ENCODE peak calls at places on chromosomes 12 and 14, in eight cellular contexts. J, D, A, B, E, C, W and U are unnamed samples.

GRCh38 chr14:24232121-24232644 is at the start of gene NEDD8:
- DNase-seq in J (peak), D (peak), A (peak), B (peak), E (peak), C (peak), W (peak), U (peak)

GRCh38 chr14:25537846-25538455 is 488.0 kb upstream of the STXBP6 start:
- DNase-seq in J (no peak), D (no peak), A (no peak), B (no peak), E (no peak), C (no peak), W (peak), U (peak)

GRCh38 chr12:49416892-49417291 is 49.6 kb downstream of the SPATS2 start:
- DNase-seq in J (no peak), D (no peak), A (no peak), B (no peak), E (no peak), C (no peak), W (no peak), U (no peak)

GRCh38 chr12:121626853-121627623 is 708 bp downstream of the ORAI1 start:
- DNase-seq in J (peak), D (peak), A (peak), B (peak), E (peak), C (peak), W (peak), U (peak)

GRCh38 chr14:100106661-100107112 is 41.5 kb downstream of the EVL start:
- DNase-seq in J (no peak), D (no peak), A (peak), B (no peak), E (no peak), C (no peak), W (no peak), U (peak)

GRCh38 chr14:65000868-65001600 is 14.3 kb downstream of the FNTB start:
- DNase-seq in J (no peak), D (no peak), A (no peak), B (no peak), E (peak), C (no peak), W (no peak), U (no peak)

GRCh38 chr12:15757553-15758255 is 31.5 kb downstream of the EPS8 start:
- DNase-seq in J (no peak), D (peak), A (no peak), B (peak), E (peak), C (peak), W (peak), U (peak)

GRCh38 chr14:72524230-72524629 is 369.7 kb downstream of the DPF3 start:
- DNase-seq in J (no peak), D (no peak), A (no peak), B (no peak), E (no peak), C (no peak), W (no peak), U (no peak)

GRCh38 chr12:591167-591570 is 72.1 kb downstream of the NINJ2 start:
- DNase-seq in J (no peak), D (no peak), A (peak), B (no peak), E (no peak), C (no peak), W (no peak), U (no peak)

GRCh38 chr14:83164016-83164415 is 1630.4 kb upstream of the SEL1L start:
- DNase-seq in J (no peak), D (peak), A (no peak), B (peak), E (peak), C (no peak), W (no peak), U (peak)

GRCh38 chr12:123998344-123998941 is 25.4 kb downstream of the ZNF664 start:
- DNase-seq in J (no peak), D (peak), A (no peak), B (peak), E (peak), C (no peak), W (no peak), U (no peak)

GRCh38 chr14:104206281-104206904 is 68.0 kb downstream of the KIF26A start:
- DNase-seq in J (no peak), D (no peak), A (no peak), B (no peak), E (no peak), C (no peak), W (peak), U (no peak)

GRCh38 chr14:23061995-23062394 is 4.7 kb upstream of the CDH24 start:
- DNase-seq in J (peak), D (peak), A (peak), B (peak), E (peak), C (peak), W (peak), U (peak)

GRCh38 chr12:52310622-52311281 is 10.4 kb downstream of the KRT83 start:
- DNase-seq in J (no peak), D (no peak), A (no peak), B (no peak), E (peak), C (no peak), W (no peak), U (peak)

GRCh38 chr12:52307836-52308806 is 13.1 kb downstream of the KRT83 start:
- DNase-seq in J (peak), D (peak), A (peak), B (peak), E (peak), C (no peak), W (peak), U (peak)

GRCh38 chr12:52305921-52306705 is 14.8 kb upstream of the KRT81 start:
- DNase-seq in J (no peak), D (no peak), A (peak), B (no peak), E (no peak), C (no peak), W (no peak), U (no peak)

GRCh38 chr12:52311282-52311643 is 9.9 kb downstream of the KRT83 start:
- DNase-seq in J (peak), D (no peak), A (no peak), B (no peak), E (peak), C (no peak), W (no peak), U (no peak)

DNA sequence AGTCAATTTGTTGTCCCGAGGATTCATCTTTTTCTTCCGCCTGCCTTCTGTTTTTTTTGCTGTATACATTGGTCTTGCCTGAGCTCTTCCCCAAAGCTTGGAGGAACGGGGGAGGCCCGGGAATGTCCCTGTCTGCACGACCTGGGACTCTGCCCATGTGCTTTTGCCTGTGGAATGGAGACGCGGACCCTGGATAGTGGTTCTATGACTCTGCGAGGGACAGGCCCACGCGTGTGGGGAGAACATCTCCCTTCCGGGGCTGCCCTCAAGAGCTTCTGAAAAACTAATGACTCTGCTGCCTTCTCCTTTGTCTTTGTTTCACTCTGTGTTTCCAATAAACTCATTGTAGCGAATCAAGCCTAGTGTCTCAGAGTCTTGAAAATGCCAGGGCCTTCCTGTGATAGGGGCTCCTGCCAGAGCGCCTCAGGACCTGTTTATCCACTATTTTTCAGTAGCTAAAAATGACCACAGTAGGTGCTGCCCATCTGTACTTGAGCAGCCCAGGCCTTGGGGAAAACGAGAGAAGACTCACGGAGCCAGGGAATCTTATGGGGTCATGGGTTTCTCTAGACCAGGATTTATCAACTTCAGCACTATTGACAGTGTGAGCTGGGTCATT is 12.3 kb downstream of the KRT83 start:
- DNase-seq in J (no peak), D (no peak), A (no peak), B (no peak), E (no peak), C (no peak), W (no peak), U (no peak)
- H3K4me3 ChIP-seq in J (peak), D (peak), A (peak), B (peak), E (peak), C (no peak), W (peak), U (peak)

GRCh38 chr12:69879007-69879960 is 54.3 kb downstream of the MYRFL start:
- DNase-seq in J (peak), D (peak), A (no peak), B (peak), E (peak), C (peak), W (peak), U (peak)

GRCh38 chr12:69885656-69886055 is 60.6 kb downstream of the MYRFL start:
- DNase-seq in J (no peak), D (no peak), A (no peak), B (no peak), E (no peak), C (no peak), W (no peak), U (no peak)

GRCh38 chr12:69881771-69882170 is 56.7 kb downstream of the MYRFL start:
- DNase-seq in J (no peak), D (no peak), A (no peak), B (no peak), E (no peak), C (no peak), W (no peak), U (no peak)

GRCh38 chr12:69884386-69884785 is 59.4 kb downstream of the MYRFL start:
- DNase-seq in J (no peak), D (no peak), A (no peak), B (no peak), E (no peak), C (no peak), W (no peak), U (no peak)

DNA sequence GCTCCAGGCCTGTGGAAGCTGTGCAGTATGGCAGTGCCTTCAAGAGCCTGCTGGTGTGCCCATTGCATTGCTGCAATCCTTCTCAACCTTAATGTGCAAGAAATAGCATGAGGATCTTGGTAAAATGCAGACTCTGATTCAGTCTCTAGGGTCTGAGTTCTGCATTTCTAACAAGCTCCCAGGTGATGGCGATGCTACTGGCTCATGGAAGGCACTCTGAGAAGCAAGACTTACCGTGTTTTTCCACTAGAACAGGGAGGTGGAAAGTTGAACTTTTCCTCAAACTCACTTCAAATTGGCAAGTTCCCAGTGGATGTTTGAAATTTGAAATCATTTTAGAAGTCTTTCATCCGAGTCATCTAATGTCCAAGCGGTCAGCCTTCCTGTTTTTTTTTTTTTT is 55.5 kb downstream of the MYRFL start:
- DNase-seq in J (no peak), D (no peak), A (no peak), B (peak), E (peak), C (no peak), W (no peak), U (peak)
- TF ChIP-seq CTCF in J (no peak), D (no peak), A (no peak), B (no peak), E (peak), C (no peak), W (no peak), U (peak)

GRCh38 chr12:133227281-133227852 is 8.3 kb downstream of the ANHX start:
- DNase-seq in J (no peak), D (no peak), A (no peak), B (no peak), E (no peak), C (no peak), W (no peak), U (no peak)

GRCh38 chr12:133221241-133221640 is 14.4 kb downstream of the ANHX start:
- DNase-seq in J (no peak), D (no peak), A (no peak), B (no peak), E (no peak), C (no peak), W (no peak), U (no peak)

GRCh38 chr12:133226690-133227089 is 9.0 kb downstream of the ANHX start:
- DNase-seq in J (no peak), D (no peak), A (no peak), B (no peak), E (no peak), C (no peak), W (no peak), U (no peak)

GRCh38 chr12:133222211-133222610 is 13.5 kb downstream of the ANHX start:
- DNase-seq in J (no peak), D (no peak), A (no peak), B (no peak), E (no peak), C (no peak), W (no peak), U (no peak)

GRCh38 chr12:133225527-133225926 is 10.2 kb downstream of the ANHX start:
- DNase-seq in J (no peak), D (no peak), A (no peak), B (no peak), E (no peak), C (no peak), W (no peak), U (no peak)
- H3K4me3 ChIP-seq in J (no peak), D (no peak), A (no peak), B (no peak), E (no peak), C (no peak), W (no peak), U (no peak)

DNA sequence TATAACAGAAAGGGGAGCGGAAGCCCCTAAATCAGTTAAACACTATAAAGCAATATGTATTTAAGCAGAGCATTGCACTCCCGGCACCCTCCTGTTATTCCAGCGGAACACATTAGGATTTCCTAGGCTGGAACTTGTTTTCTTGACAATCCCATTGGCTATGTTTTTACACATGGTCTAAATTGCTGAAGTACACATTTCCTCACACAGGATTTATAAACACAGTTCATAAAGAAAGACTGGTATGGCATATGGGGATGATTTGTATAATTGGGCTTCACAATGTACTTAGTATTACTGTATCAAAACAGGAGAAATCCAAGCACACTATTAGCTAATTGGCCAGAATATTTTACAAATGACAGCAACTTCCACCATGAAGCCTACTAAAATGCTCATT is 23.3 kb downstream of the PAX9 start:
- DNase-seq in J (no peak), D (no peak), A (no peak), B (no peak), E (no peak), C (no peak), W (no peak), U (no peak)
- TF ChIP-seq CTCF in J (no peak), D (no peak), A (no peak), B (no peak), E (no peak), C (no peak), W (no peak), U (no peak)

GRCh38 chr14:50830932-50831703 is at the start of gene NIN:
- DNase-seq in J (peak), D (peak), A (peak), B (peak), E (peak), C (peak), W (peak), U (peak)

GRCh38 chr14:50831704-50832130 is 755 bp upstream of the NIN start:
- DNase-seq in J (no peak), D (no peak), A (no peak), B (no peak), E (no peak), C (peak), W (no peak), U (no peak)

GRCh38 chr14:50829472-50830043 is 1.4 kb downstream of the NIN start:
- DNase-seq in J (no peak), D (no peak), A (no peak), B (no peak), E (no peak), C (no peak), W (no peak), U (no peak)

GRCh38 chr14:50830044-50830931 is 674 bp downstream of the NIN start:
- DNase-seq in J (peak), D (peak), A (peak), B (peak), E (peak), C (peak), W (peak), U (peak)

DNA sequence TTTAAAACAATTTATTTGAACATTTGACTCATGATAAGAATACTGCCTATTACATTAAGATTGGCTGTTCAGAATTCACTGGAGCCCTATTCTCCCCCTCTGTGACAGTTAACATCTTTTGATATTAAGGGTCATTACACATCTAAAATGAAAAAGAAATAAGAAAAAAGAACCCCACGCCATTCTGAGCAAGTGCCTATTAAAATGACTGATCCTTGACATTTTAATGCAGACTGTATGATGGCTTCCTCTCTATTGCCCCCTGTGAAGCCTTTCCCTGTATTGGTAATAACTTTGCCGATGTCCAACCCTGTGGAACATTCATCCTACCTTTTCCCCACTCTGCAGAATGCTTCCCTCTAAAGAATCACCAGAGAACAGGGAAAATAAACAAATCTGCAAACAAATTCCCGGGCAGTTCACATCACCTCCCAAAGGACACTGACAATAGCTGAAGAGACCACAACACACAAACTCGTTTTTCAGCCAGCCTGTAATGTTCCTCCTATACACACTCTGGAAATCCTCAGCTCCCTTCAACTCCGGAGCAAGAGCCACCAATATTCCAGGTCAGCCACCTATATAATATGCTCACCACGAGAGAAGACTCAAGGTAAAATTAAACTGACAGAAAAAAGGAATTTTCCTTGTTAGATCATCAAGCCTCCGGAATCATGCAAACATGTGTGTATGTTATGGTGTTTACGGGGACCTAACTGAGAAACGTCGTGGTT is 2.1 kb downstream of the NIN start:
- DNase-seq in J (no peak), D (no peak), A (no peak), B (no peak), E (no peak), C (no peak), W (no peak), U (no peak)
- H3K4me3 ChIP-seq in J (peak), D (peak), A (peak), B (peak), E (peak), C (no peak), W (peak), U (peak)

GRCh38 chr12:51085757-51086156 is 2.4 kb upstream of the CSRNP2 start:
- DNase-seq in J (no peak), D (no peak), A (no peak), B (no peak), E (no peak), C (no peak), W (no peak), U (no peak)

GRCh38 chr12:51086933-51087332 is 3.5 kb upstream of the CSRNP2 start:
- DNase-seq in J (no peak), D (no peak), A (no peak), B (no peak), E (no peak), C (no peak), W (no peak), U (no peak)

GRCh38 chr12:51082561-51083139 is 746 bp downstream of the CSRNP2 start:
- DNase-seq in J (no peak), D (peak), A (no peak), B (peak), E (peak), C (peak), W (no peak), U (peak)

GRCh38 chr12:51080136-51080535 is 3.3 kb downstream of the CSRNP2 start:
- DNase-seq in J (no peak), D (no peak), A (no peak), B (no peak), E (no peak), C (no peak), W (no peak), U (no peak)

DNA sequence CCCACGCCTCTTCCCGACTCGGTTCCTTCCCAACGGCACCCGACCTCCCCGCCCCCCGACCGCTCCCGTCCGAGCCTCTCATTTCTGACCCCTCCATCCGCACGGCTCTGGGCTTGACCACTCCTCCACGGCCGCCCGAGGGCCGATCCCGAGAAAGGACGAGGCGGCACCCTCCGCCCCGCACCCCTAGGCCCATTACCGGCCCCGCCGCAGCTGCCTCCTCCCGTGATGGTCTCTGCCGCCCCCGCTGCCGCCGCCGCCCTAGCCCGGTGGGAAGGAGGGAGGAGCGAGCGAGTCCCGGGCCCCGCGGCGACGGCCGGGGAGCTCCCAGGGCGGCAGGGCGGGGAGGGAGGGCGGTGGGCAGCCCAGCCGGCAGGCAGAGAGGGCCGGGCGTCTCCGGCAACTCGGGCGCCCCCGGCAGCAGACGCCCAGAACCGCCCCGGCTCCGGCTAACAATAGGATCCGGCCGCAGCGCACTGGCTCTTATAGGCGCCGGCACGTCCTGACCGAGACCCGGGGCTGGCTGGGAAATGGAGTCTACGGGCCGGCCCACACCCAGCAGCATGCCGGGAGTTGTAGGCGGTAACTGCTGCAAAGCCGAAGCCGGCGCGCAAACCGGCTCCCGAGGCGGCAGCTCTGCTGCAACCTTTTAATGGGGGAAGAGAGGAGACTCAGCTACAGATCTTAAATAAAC is at the start of gene CSRNP2:
- DNase-seq in J (peak), D (peak), A (peak), B (peak), E (peak), C (peak), W (peak), U (peak)
- TF ChIP-seq CTCF in J (no peak), D (no peak), A (no peak), B (no peak), E (no peak), C (peak), W (no peak), U (no peak)

GRCh38 chr12:48121522-48121921 is 2.4 kb downstream of the PFKM start:
- DNase-seq in J (no peak), D (no peak), A (no peak), B (no peak), E (no peak), C (no peak), W (no peak), U (no peak)

GRCh38 chr12:48119078-48119833 is at the start of gene PFKM:
- DNase-seq in J (peak), D (peak), A (peak), B (peak), E (peak), C (peak), W (peak), U (peak)

GRCh38 chr12:48115957-48116356 is 3.2 kb upstream of the PFKM start:
- DNase-seq in J (no peak), D (no peak), A (no peak), B (no peak), E (no peak), C (no peak), W (no peak), U (no peak)

GRCh38 chr12:48119834-48120195 is 651 bp downstream of the PFKM start:
- DNase-seq in J (no peak), D (no peak), A (no peak), B (no peak), E (no peak), C (no peak), W (no peak), U (no peak)

GRCh38 chr12:48118491-48118890 is 673 bp upstream of the PFKM start:
- DNase-seq in J (no peak), D (no peak), A (no peak), B (no peak), E (no peak), C (no peak), W (no peak), U (no peak)
- H3K4me3 ChIP-seq in J (peak), D (peak), A (peak), B (peak), E (peak), C (peak), W (peak), U (no peak)